ENCODE peak calls at places on chromosomes 2 and 18, in six cellular contexts. One of them, this sample, is unnamed.

GRCh38 chr2:218259099-218259921 is 1.5 kb upstream of the GPBAR1 start:
- DNase-seq in HEK293T: no peak
- DNase-seq in mucosa of descending colon: no peak
- DNase-seq in fibroblast of lung: peak; percentile 80
- DNase-seq in stimulated activated CD8-positive, alpha-beta memory T cell treated with anti-CD3 and anti-CD28 coated beads, Interleukin-7, amount 100 ng/mL, for 48 hours: no peak
- DNase-seq in GM12878: no peak
- DNase-seq in this sample: no peak

GRCh38 chr2:73176205-73176880 is 26.0 kb upstream of the NOTO start:
- DNase-seq in fibroblast of lung: no peak
- DNase-seq in HEK293T: no peak
- DNase-seq in GM12878: no peak
- DNase-seq in mucosa of descending colon: peak; percentile 31
- DNase-seq in stimulated activated CD8-positive, alpha-beta memory T cell treated with anti-CD3 and anti-CD28 coated beads, Interleukin-7, amount 100 ng/mL, for 48 hours: no peak
- DNase-seq in this sample: no peak

GRCh38 chr2:206079699-206080465 is 6.1 kb downstream of the INO80D start:
- DNase-seq in stimulated activated CD8-positive, alpha-beta memory T cell treated with anti-CD3 and anti-CD28 coated beads, Interleukin-7, amount 100 ng/mL, for 48 hours: no peak
- DNase-seq in mucosa of descending colon: no peak
- DNase-seq in fibroblast of lung: no peak
- DNase-seq in GM12878: no peak
- DNase-seq in HEK293T: no peak
- DNase-seq in this sample: no peak

GRCh38 chr2:83802604-83803003 is 656.5 kb downstream of the SUCLG1 start:
- DNase-seq in HEK293T: no peak
- DNase-seq in fibroblast of lung: no peak
- DNase-seq in GM12878: no peak
- DNase-seq in stimulated activated CD8-positive, alpha-beta memory T cell treated with anti-CD3 and anti-CD28 coated beads, Interleukin-7, amount 100 ng/mL, for 48 hours: no peak
- DNase-seq in mucosa of descending colon: no peak
- DNase-seq in this sample: no peak

GRCh38 chr2:60530660-60531276 is 22.7 kb downstream of the BCL11A start:
- DNase-seq in mucosa of descending colon: peak; percentile 97
- DNase-seq in GM12878: no peak
- DNase-seq in fibroblast of lung: peak; percentile 67
- DNase-seq in stimulated activated CD8-positive, alpha-beta memory T cell treated with anti-CD3 and anti-CD28 coated beads, Interleukin-7, amount 100 ng/mL, for 48 hours: no peak
- DNase-seq in HEK293T: peak; percentile 68
- DNase-seq in this sample: no peak

GRCh38 chr2:8534729-8535397 is 147.0 kb upstream of the ID2 start:
- DNase-seq in HEK293T: no peak
- DNase-seq in stimulated activated CD8-positive, alpha-beta memory T cell treated with anti-CD3 and anti-CD28 coated beads, Interleukin-7, amount 100 ng/mL, for 48 hours: no peak
- DNase-seq in GM12878: no peak
- DNase-seq in fibroblast of lung: peak; percentile 54
- DNase-seq in mucosa of descending colon: peak; percentile 52
- DNase-seq in this sample: peak; percentile 53

GRCh38 chr18:28030458-28030857 is 146.5 kb downstream of the CDH2 start:
- DNase-seq in fibroblast of lung: no peak
- DNase-seq in stimulated activated CD8-positive, alpha-beta memory T cell treated with anti-CD3 and anti-CD28 coated beads, Interleukin-7, amount 100 ng/mL, for 48 hours: no peak
- DNase-seq in HEK293T: no peak
- DNase-seq in mucosa of descending colon: no peak
- DNase-seq in GM12878: no peak
- DNase-seq in this sample: no peak

GRCh38 chr2:113869253-113869652 is 20.6 kb upstream of the ACTR3 start:
- DNase-seq in GM12878: no peak
- DNase-seq in fibroblast of lung: no peak
- DNase-seq in stimulated activated CD8-positive, alpha-beta memory T cell treated with anti-CD3 and anti-CD28 coated beads, Interleukin-7, amount 100 ng/mL, for 48 hours: no peak
- DNase-seq in HEK293T: no peak
- DNase-seq in mucosa of descending colon: no peak
- DNase-seq in this sample: no peak

GRCh38 chr2:10533811-10534321 is 85.7 kb upstream of the ODC1 start:
- DNase-seq in GM12878: no peak
- DNase-seq in stimulated activated CD8-positive, alpha-beta memory T cell treated with anti-CD3 and anti-CD28 coated beads, Interleukin-7, amount 100 ng/mL, for 48 hours: no peak
- DNase-seq in mucosa of descending colon: no peak
- DNase-seq in fibroblast of lung: peak; percentile 76
- DNase-seq in HEK293T: no peak
- DNase-seq in this sample: no peak

GRCh38 chr2:191638079-191638801 is 39.7 kb upstream of the NABP1 start:
- DNase-seq in GM12878: no peak
- DNase-seq in HEK293T: no peak
- DNase-seq in fibroblast of lung: peak; percentile 24
- DNase-seq in stimulated activated CD8-positive, alpha-beta memory T cell treated with anti-CD3 and anti-CD28 coated beads, Interleukin-7, amount 100 ng/mL, for 48 hours: no peak
- DNase-seq in mucosa of descending colon: peak; percentile 21
- DNase-seq in this sample: peak; percentile 3

GRCh38 chr2:173290046-173290445 is 64.6 kb upstream of the CDCA7 start:
- DNase-seq in stimulated activated CD8-positive, alpha-beta memory T cell treated with anti-CD3 and anti-CD28 coated beads, Interleukin-7, amount 100 ng/mL, for 48 hours: no peak
- DNase-seq in HEK293T: no peak
- DNase-seq in GM12878: no peak
- DNase-seq in fibroblast of lung: peak; percentile 67
- DNase-seq in mucosa of descending colon: no peak
- DNase-seq in this sample: no peak

GRCh38 chr2:39000552-39000951 is 110.9 kb downstream of the ARHGEF33 start:
- DNase-seq in fibroblast of lung: no peak
- DNase-seq in HEK293T: no peak
- DNase-seq in mucosa of descending colon: no peak
- DNase-seq in stimulated activated CD8-positive, alpha-beta memory T cell treated with anti-CD3 and anti-CD28 coated beads, Interleukin-7, amount 100 ng/mL, for 48 hours: no peak
- DNase-seq in GM12878: no peak
- DNase-seq in this sample: no peak

GRCh38 chr2:19746611-19747309 is 155.0 kb downstream of the TTC32 start:
- DNase-seq in stimulated activated CD8-positive, alpha-beta memory T cell treated with anti-CD3 and anti-CD28 coated beads, Interleukin-7, amount 100 ng/mL, for 48 hours: no peak
- DNase-seq in mucosa of descending colon: no peak
- DNase-seq in GM12878: no peak
- DNase-seq in fibroblast of lung: no peak
- DNase-seq in HEK293T: peak; percentile 68
- DNase-seq in this sample: no peak

GRCh38 chr2:158936978-158937377 is 31.5 kb upstream of the TANC1 start:
- DNase-seq in stimulated activated CD8-positive, alpha-beta memory T cell treated with anti-CD3 and anti-CD28 coated beads, Interleukin-7, amount 100 ng/mL, for 48 hours: no peak
- DNase-seq in HEK293T: no peak
- DNase-seq in mucosa of descending colon: no peak
- DNase-seq in fibroblast of lung: peak; percentile 88
- DNase-seq in GM12878: no peak
- DNase-seq in this sample: no peak

GRCh38 chr2:54834721-54835120 is 111.3 kb downstream of the EML6 start:
- DNase-seq in GM12878: no peak
- DNase-seq in mucosa of descending colon: no peak
- DNase-seq in fibroblast of lung: peak; percentile 7
- DNase-seq in HEK293T: no peak
- DNase-seq in stimulated activated CD8-positive, alpha-beta memory T cell treated with anti-CD3 and anti-CD28 coated beads, Interleukin-7, amount 100 ng/mL, for 48 hours: no peak
- DNase-seq in this sample: no peak

GRCh38 chr2:9178905-9179571 is 27.6 kb upstream of the ASAP2 start:
- DNase-seq in mucosa of descending colon: peak; percentile 81
- DNase-seq in HEK293T: no peak
- DNase-seq in GM12878: peak; percentile 17
- DNase-seq in fibroblast of lung: peak; percentile 92
- DNase-seq in stimulated activated CD8-positive, alpha-beta memory T cell treated with anti-CD3 and anti-CD28 coated beads, Interleukin-7, amount 100 ng/mL, for 48 hours: no peak
- DNase-seq in this sample: peak; percentile 27

GRCh38 chr2:177165731-177166711 is 46.6 kb upstream of the HNRNPA3 start:
- DNase-seq in stimulated activated CD8-positive, alpha-beta memory T cell treated with anti-CD3 and anti-CD28 coated beads, Interleukin-7, amount 100 ng/mL, for 48 hours: no peak
- DNase-seq in mucosa of descending colon: peak; percentile 42
- DNase-seq in GM12878: peak; percentile 81
- DNase-seq in fibroblast of lung: peak; percentile 66
- DNase-seq in HEK293T: no peak
- DNase-seq in this sample: peak; percentile 67

GRCh38 chr2:36573165-36573564 is 24.8 kb downstream of the FEZ2 start:
- DNase-seq in HEK293T: no peak
- DNase-seq in fibroblast of lung: no peak
- DNase-seq in GM12878: no peak
- DNase-seq in stimulated activated CD8-positive, alpha-beta memory T cell treated with anti-CD3 and anti-CD28 coated beads, Interleukin-7, amount 100 ng/mL, for 48 hours: no peak
- DNase-seq in mucosa of descending colon: no peak
- DNase-seq in this sample: no peak

GRCh38 chr2:144111443-144111842 is 408.5 kb downstream of the ZEB2 start:
- DNase-seq in stimulated activated CD8-positive, alpha-beta memory T cell treated with anti-CD3 and anti-CD28 coated beads, Interleukin-7, amount 100 ng/mL, for 48 hours: no peak
- DNase-seq in mucosa of descending colon: no peak
- DNase-seq in fibroblast of lung: peak; percentile 94
- DNase-seq in GM12878: no peak
- DNase-seq in HEK293T: no peak
- DNase-seq in this sample: no peak

GRCh38 chr2:135839713-135840112 is 2.7 kb upstream of the LCT start:
- DNase-seq in fibroblast of lung: peak; percentile 78
- DNase-seq in HEK293T: no peak
- DNase-seq in GM12878: no peak
- DNase-seq in stimulated activated CD8-positive, alpha-beta memory T cell treated with anti-CD3 and anti-CD28 coated beads, Interleukin-7, amount 100 ng/mL, for 48 hours: no peak
- DNase-seq in mucosa of descending colon: peak; percentile 21
- DNase-seq in this sample: no peak

GRCh38 chr2:215845839-215846586 is 167.3 kb downstream of the MREG start:
- DNase-seq in mucosa of descending colon: no peak
- DNase-seq in stimulated activated CD8-positive, alpha-beta memory T cell treated with anti-CD3 and anti-CD28 coated beads, Interleukin-7, amount 100 ng/mL, for 48 hours: no peak
- DNase-seq in GM12878: peak; percentile 47
- DNase-seq in fibroblast of lung: no peak
- DNase-seq in HEK293T: no peak
- DNase-seq in this sample: no peak

GRCh38 chr2:208064220-208064951 is 39.1 kb upstream of the PLEKHM3 start:
- DNase-seq in mucosa of descending colon: no peak
- DNase-seq in HEK293T: no peak
- DNase-seq in fibroblast of lung: peak; percentile 96
- DNase-seq in stimulated activated CD8-positive, alpha-beta memory T cell treated with anti-CD3 and anti-CD28 coated beads, Interleukin-7, amount 100 ng/mL, for 48 hours: no peak
- DNase-seq in GM12878: peak; percentile 67
- DNase-seq in this sample: no peak

This sample was measured in putamen.